ENCODE peak calls at places on chromosomes 11 and 22, in six cellular contexts. K, A, S, L, E and U are unnamed samples.

GRCh38 chr11:77065878-77066228 is 918 bp upstream of the CAPN5 start:
- DNase-seq in S (peak), E (peak), K (peak), A (peak), L (peak), U (peak)

GRCh38 chr11:66089067-66089466 is 19.0 kb downstream of the PACS1 start:
- DNase-seq in L (no peak), E (no peak), K (no peak), S (no peak), A (no peak), U (no peak)

GRCh38 chr11:12932485-12932884 is 76.6 kb upstream of the RASSF10 start:
- DNase-seq in A (no peak), L (no peak), S (no peak), K (no peak), E (no peak), U (no peak)

GRCh38 chr22:46013460-46014416 is 36.8 kb upstream of the WNT7B start:
- DNase-seq in L (peak), K (peak), E (peak), S (peak), A (peak), U (peak)

GRCh38 chr11:69657911-69658605 is 17.1 kb downstream of the LTO1 start:
- DNase-seq in S (no peak), L (no peak), A (no peak), K (peak), E (no peak), U (no peak)

GRCh38 chr11:47289856-47290255 is 19.9 kb downstream of the MADD start:
- DNase-seq in S (no peak), E (peak), A (no peak), L (no peak), K (no peak), U (no peak)

GRCh38 chr11:65997286-65997685 is 4.7 kb downstream of the EIF1AD start:
- DNase-seq in A (no peak), E (no peak), S (no peak), K (no peak), L (no peak), U (no peak)

GRCh38 chr22:30265851-30266444 is 703 bp downstream of the OSM start:
- DNase-seq in E (peak), A (no peak), L (no peak), K (no peak), S (peak), U (no peak)

GRCh38 chr11:63023415-63023814 is 7.8 kb upstream of the SLC22A8 start:
- DNase-seq in L (no peak), A (no peak), S (no peak), E (no peak), K (no peak), U (no peak)

GRCh38 chr11:120337133-120337895 is 1.1 kb downstream of the ARHGEF12 start:
- DNase-seq in K (no peak), L (peak), S (peak), E (peak), A (no peak), U (peak)

DNA sequence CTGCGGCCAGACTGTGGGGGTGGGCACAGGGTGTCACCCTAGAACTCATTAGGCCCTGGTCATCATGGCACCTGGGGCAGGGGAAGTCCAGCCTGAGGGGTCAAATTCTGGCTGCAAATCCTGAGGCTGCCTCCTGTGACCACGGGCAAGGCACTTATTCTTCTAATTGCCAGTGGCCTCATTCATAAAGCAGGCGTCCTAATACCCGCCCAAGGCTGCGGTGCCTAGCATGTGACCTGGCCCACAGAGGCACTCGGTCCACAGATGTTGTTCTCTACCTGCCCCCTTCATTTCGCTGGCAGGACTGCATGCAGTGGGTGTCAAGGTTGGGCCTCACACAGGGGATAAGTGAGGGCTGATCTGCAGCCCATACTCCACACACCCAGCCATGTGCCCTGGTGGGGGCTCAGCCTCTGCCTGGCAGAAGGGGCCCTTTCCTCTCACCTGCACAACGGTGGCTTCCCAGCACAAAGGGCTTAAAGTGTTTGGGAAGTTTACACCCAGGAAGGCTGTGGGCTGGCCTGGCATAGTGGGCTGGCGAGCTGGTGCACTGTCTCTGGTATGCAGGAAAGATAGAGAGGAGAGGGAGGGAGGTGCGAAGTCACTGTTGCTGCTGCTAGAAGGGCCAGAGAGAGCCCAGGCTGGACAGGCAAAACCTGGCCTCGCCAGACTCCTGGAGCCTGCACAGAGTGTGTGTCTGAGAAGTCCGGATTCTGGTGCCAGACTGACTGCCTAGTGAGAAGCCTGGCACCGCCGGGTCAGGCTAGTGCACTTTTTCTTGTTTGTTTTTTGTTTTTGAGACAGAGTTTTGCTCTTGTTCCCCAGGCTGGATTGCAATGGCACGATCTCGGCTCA is 3.2 kb downstream of the MPST start:
- DNase-seq in L (no peak), A (no peak), E (no peak), S (no peak), K (no peak), U (no peak)
- TF ChIP-seq CTCF in L (no peak), A (no peak), E (no peak), S (no peak), K (no peak), U (no peak)

GRCh38 chr22:20987375-20987774 is 5.3 kb downstream of the LZTR1 start:
- DNase-seq in L (no peak), E (no peak), S (no peak), A (no peak), K (no peak), U (no peak)

GRCh38 chr22:20983081-20983745 is 1.1 kb downstream of the LZTR1 start:
- DNase-seq in S (no peak), A (no peak), K (peak), L (no peak), E (no peak), U (peak)

GRCh38 chr22:20986365-20986764 is 4.3 kb downstream of the LZTR1 start:
- DNase-seq in E (no peak), S (no peak), L (no peak), K (no peak), A (no peak), U (no peak)

GRCh38 chr22:20988573-20989322 is 6.7 kb downstream of the LZTR1 start:
- DNase-seq in E (no peak), K (no peak), A (no peak), S (no peak), L (no peak), U (no peak)

DNA sequence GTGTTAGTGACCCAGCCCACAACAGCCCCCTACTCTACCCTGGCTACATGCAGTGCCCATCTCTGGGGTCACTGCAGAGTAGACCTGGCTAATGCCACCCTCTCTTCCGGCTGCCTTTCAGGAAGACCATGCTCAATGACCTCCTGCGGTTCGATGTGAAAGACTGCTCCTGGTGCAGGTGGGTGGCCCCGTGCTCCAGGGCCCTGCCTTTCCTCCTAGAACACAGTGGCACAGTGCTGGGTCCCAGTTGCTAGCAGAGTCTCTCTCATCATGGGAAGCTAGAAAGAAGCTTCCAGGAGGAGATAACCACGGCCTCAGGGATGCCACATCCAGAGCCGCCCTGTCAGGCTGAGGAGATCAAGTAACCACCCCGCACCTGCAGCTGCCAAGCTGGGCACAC is 3.6 kb downstream of the LZTR1 start:
- DNase-seq in S (no peak), K (no peak), L (no peak), E (no peak), A (no peak), U (no peak)
- TF ChIP-seq CTCF in S (no peak), K (no peak), L (no peak), E (no peak), A (no peak), U (no peak)

GRCh38 chr11:131070365-131070764 is 154.1 kb upstream of the SNX19 start:
- DNase-seq in S (no peak), E (no peak), L (no peak), A (no peak), K (no peak), U (no peak)
- TF ChIP-seq CTCF in S (no peak), E (no peak), L (peak), A (no peak), K (no peak), U (no peak)

GRCh38 chr22:49967333-49968241 is 7.0 kb downstream of the PIM3 start:
- DNase-seq in L (peak), E (peak), S (peak), K (no peak), A (peak), U (peak)
- TF ChIP-seq CTCF in L (no peak), E (no peak), S (no peak), K (no peak), A (no peak), U (no peak)

GRCh38 chr11:89504270-89504669 is 13.1 kb upstream of the NOX4 start:
- DNase-seq in K (no peak), S (no peak), L (no peak), E (no peak), A (no peak), U (no peak)

GRCh38 chr11:89495951-89496350 is 4.8 kb upstream of the NOX4 start:
- DNase-seq in A (peak), K (peak), E (peak), S (peak), L (peak), U (peak)

GRCh38 chr11:89503422-89503821 is 12.2 kb upstream of the NOX4 start:
- DNase-seq in A (no peak), S (no peak), L (no peak), E (no peak), K (no peak), U (no peak)

GRCh38 chr11:89498845-89499448 is 7.8 kb upstream of the NOX4 start:
- DNase-seq in E (no peak), S (no peak), A (no peak), K (no peak), L (no peak), U (no peak)
- TF ChIP-seq CTCF in E (no peak), S (no peak), A (no peak), K (no peak), L (peak), U (no peak)